ENCODE peak calls at places on chromosomes 12 and 14, in five cellular contexts. I is stimulated activated CD8-positive, alpha-beta memory T cell treated with anti-CD3 and anti-CD28 coated beads, Interleukin-2, amount 100 ng/mL, for 48 hours; G is amygdala; V is SW 1271; N is WTC11. U is an unnamed sample.
A peak's percentile ranks its signal among the peaks of the same experiment; 100 is the strongest.

GRCh38 chr12:39619660-39620433 is at the start of gene ABCD2:
- DNase-seq in V (peak; percentile 93), I (peak; percentile 60), G (peak; percentile 43), N (peak; percentile 67), U (peak; percentile 69)

GRCh38 chr12:77124767-77125166 is 59.4 kb upstream of the E2F7 start:
- DNase-seq in G (no peak), V (no peak), N (no peak), I (no peak), U (no peak)

GRCh38 chr12:115872919-115873357 is 404.6 kb downstream of the MED13L start:
- DNase-seq in N (peak; percentile 42), I (no peak), V (no peak), G (no peak), U (no peak)

GRCh38 chr12:39277416-39277815 is 165.5 kb downstream of the KIF21A start:
- DNase-seq in V (no peak), G (no peak), I (no peak), N (no peak), U (no peak)

GRCh38 chr12:6336859-6337744 is 4.8 kb downstream of the TNFRSF1A start:
- DNase-seq in I (no peak), G (no peak), N (peak; percentile 30), V (peak; percentile 75), U (no peak)

GRCh38 chr12:132827763-132828703 is 636 bp downstream of the GOLGA3 start:
- DNase-seq in V (peak; percentile 59), G (no peak), I (no peak), N (no peak), U (no peak)

GRCh38 chr14:93536945-93537344 is 106.2 kb downstream of the UNC79 start:
- DNase-seq in N (no peak), I (no peak), G (no peak), V (peak; percentile 8), U (no peak)

GRCh38 chr14:99726538-99727095 is 42.5 kb downstream of the CYP46A1 start:
- DNase-seq in G (no peak), I (no peak), N (no peak), V (no peak), U (no peak)

GRCh38 chr12:23771230-23771949 is 178.1 kb downstream of the SOX5 start:
- DNase-seq in N (no peak), G (peak; percentile 85), I (no peak), V (no peak), U (no peak)

U was measured in stimulated activated CD4-positive, alpha-beta T cell treated with anti-CD3 and anti-CD28 coated beads, Interleukin-12 subunit alpha, Interleukin-12 subunit beta, amount 100 ng/mL, for 48 hours.